ENCODE peak calls at places on chromosome 11, in five cellular contexts. U is CD4-positive, alpha-beta memory T cell; E is AG04450; X is CD8-positive, alpha-beta T cell; V is spleen. M is an unnamed sample. For H3K9me3, the result is how much of the 10 kb centered on the place peaks cover.

GRCh38 chr11:68017858-68018729 is 8.0 kb downstream of the ALDH3B1 start:
- DNase-seq in U (no peak), E (no peak), X (no peak), V (no peak), M (no peak)

GRCh38 chr11:121330614-121331435 is 38.3 kb downstream of the SC5D start:
- DNase-seq in U (no peak), E (no peak), X (no peak), V (no peak), M (no peak)

GRCh38 chr11:105215528-105215927 is 76.0 kb upstream of the CARD18 start:
- DNase-seq in U (no peak), E (no peak), X (no peak), V (no peak), M (no peak)

GRCh38 chr11:44868455-44869421 is 81.9 kb downstream of the TP53I11 start:
- DNase-seq in U (no peak), E (no peak), X (no peak), V (no peak), M (no peak)

GRCh38 chr11:119696378-119697157 is 32.4 kb downstream of the NECTIN1 start:
- DNase-seq in U (no peak), E (no peak), X (no peak), V (no peak), M (no peak)

GRCh38 chr11:14904745-14905103 is 12.7 kb upstream of the CYP2R1 start:
- DNase-seq in U (peak), E (no peak), X (peak), V (peak), M (peak)

GRCh38 chr11:117874910-117875396 is 1.5 kb downstream of the FXYD6 start:
- DNase-seq in U (no peak), E (no peak), X (no peak), V (no peak), M (no peak)

GRCh38 chr11:15390857-15391256 is 276.1 kb downstream of the INSC start:
- DNase-seq in U (no peak), E (no peak), X (no peak), V (no peak), M (no peak)

GRCh38 chr11:68776442-68777235 is 25.3 kb upstream of the TESMIN start:
- DNase-seq in U (no peak), E (no peak), X (no peak), V (no peak), M (no peak)

GRCh38 chr11:91960770-91961169 is 263.8 kb upstream of the FAT3 start:
- DNase-seq in U (no peak), E (no peak), X (no peak), V (no peak), M (no peak)
- H3K9me3 ChIP-seq in U (under half), E (under half), X (under half), V (half or more), M (under half)

GRCh38 chr11:60370811-60371297 is 7.5 kb upstream of the MS4A7 start:
- DNase-seq in U (no peak), E (no peak), X (no peak), V (no peak), M (no peak)
- H3K9me3 ChIP-seq in U (under half), E (under half), X (under half), V (under half), M (under half)

GRCh38 chr11:29656557-29656956 is 360.3 kb downstream of the KCNA4 start:
- DNase-seq in U (no peak), E (no peak), X (no peak), V (no peak), M (no peak)
- H3K9me3 ChIP-seq in U (under half), E (under half), X (under half), V (under half), M (under half)

DNA sequence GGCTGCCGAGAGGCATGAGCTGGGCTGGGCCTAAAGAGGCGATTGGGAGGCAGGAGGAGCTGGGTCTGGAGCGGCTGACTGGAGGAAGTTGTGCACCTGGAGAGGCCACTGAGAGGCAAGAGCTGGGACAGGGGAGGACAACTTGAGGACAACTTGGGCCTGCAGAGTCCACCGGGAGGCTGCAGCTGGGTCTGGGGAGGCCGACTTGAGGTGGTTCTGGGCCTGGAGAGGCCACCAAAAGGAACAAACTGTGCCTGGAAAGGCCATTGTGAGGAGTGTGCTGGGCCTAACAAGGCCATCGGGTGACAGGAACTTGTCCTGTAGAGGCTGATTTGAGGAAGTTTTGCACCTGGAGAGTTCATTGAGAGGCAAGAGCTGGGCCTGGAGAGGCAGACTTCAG is 41.5 kb downstream of the OR4C45 start:
- DNase-seq in U (no peak), E (no peak), X (no peak), V (no peak), M (no peak)
- H3K9me3 ChIP-seq in U (under half), E (half or more), X (under half), V (under half), M (under half)

GRCh38 chr11:91664521-91664920 is 560.1 kb upstream of the FAT3 start:
- DNase-seq in U (no peak), E (no peak), X (no peak), V (no peak), M (no peak)
- H3K9me3 ChIP-seq in U (under half), E (under half), X (under half), V (under half), M (under half)

DNA sequence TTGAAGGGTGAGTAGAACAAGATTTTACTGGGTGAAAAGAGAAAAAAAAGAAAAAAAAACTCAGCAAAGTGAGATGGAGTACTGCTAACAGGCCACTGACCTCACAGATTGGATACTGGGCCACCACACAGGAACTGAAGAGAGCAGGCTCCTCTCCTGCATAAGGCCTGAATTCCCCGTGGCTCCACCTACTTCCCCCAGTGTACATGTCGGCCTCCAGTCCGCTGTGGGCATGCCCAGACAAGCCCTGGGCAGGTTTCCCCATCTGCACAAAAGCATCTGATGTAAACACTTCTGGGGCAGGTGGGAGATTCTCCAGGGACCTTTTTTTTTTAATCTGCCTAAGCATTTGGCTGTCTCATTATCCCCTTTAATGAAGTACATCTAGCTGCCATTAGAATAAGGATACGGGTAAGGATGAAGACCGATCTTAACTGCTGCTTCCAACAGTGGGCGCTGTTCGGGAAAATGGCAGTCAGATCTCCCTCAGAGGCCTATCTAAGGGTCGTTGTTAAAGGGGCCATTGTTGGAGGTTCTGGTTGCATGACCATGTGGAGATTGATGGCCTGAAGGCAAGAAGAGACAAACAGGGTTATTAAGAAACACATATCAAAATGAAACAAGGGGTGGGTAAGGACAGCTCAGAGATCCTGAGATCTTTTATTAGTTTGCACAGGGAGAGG is 48.5 kb downstream of the MS4A13 start:
- DNase-seq in U (no peak), E (no peak), X (no peak), V (no peak), M (no peak)
- H3K9me3 ChIP-seq in U (under half), E (under half), X (under half), V (under half), M (under half)

DNA sequence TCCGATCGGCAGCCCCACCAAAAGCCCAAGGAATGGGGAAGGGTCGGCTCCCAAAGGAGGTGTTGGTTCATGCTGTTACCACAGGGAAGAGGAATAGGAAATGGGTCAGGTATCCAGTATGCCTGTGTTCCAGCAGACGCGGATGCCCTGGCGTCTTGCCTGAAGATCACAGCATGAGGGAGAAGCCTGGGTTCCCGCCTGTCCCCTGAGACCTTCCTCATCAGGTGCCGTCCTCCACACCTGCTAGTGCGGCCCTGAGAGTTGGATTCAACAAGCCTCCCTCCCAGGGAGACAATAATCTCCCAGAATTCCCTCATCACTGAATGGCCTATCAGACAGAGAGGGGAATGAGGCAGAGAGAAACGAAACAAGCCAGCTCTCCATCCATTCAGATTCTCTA is 92.2 kb downstream of the SPATA19 start:
- DNase-seq in U (no peak), E (no peak), X (no peak), V (no peak), M (no peak)
- H3K9me3 ChIP-seq in U (under half), E (under half), X (under half), V (under half), M (under half)

GRCh38 chr11:129249351-129249750 is 57.2 kb upstream of the ARHGAP32 start:
- DNase-seq in U (no peak), E (peak), X (no peak), V (no peak), M (no peak)

GRCh38 chr11:129249923-129250322 is 57.8 kb upstream of the ARHGAP32 start:
- DNase-seq in U (no peak), E (no peak), X (no peak), V (no peak), M (no peak)

GRCh38 chr11:129247129-129247528 is 55.0 kb upstream of the ARHGAP32 start:
- DNase-seq in U (peak), E (no peak), X (no peak), V (no peak), M (no peak)

GRCh38 chr11:129251067-129251466 is 58.9 kb upstream of the ARHGAP32 start:
- DNase-seq in U (no peak), E (no peak), X (no peak), V (no peak), M (no peak)

DNA sequence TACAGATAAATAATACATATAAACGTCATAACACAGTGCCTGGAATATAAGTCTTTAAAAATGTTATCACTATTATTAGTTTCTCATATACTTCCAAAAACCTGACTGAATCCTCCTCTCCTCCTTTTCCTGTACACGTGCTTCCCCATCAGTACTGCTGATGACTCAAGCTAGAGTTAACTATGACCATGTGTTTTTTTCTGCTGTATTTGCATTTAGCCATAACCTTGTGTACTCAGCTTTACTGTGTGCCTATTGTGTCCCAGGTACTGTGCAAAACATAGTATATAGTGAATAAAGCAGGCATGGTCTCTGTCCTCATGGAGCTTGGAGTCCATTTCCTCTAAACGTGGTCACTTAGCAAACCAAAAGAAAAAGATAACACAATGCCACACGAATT is 56.5 kb upstream of the ARHGAP32 start:
- DNase-seq in U (no peak), E (peak), X (no peak), V (no peak), M (no peak)
- H3K9me3 ChIP-seq in U (under half), E (under half), X (under half), V (under half), M (under half)

DNA sequence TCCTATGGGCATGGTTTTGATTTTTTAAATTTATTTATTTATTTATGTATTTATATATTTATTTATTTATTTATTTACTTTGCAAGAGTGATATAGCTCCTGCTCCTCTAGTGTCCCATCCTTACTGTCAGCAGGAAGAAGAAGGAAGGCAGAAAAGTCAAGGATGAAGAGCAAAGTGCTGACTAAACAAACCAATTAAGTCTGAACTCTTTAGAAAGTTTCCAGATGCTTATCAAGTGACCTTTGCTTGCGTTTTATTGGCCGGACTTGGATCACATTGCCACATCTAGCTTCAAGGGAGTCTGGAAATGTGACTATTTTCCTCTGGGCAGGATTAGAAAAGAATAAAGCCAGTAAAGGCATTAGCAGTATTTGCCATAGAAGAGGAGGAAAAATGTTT is 8.7 kb upstream of the OR4B1 start:
- DNase-seq in U (no peak), E (no peak), X (no peak), V (no peak), M (no peak)
- H3K9me3 ChIP-seq in U (under half), E (under half), X (under half), V (under half), M (under half)